ENCODE peak calls at places on chromosomes 5 and 9, in five cellular contexts. Y, M, E, R and H are unnamed samples.

GRCh38 chr5:153629027-153629426 is 138.6 kb downstream of the GRIA1 start:
- DNase-seq in Y (peak), R (no peak), E (peak), M (no peak), H (no peak)

GRCh38 chr5:1336749-1337489 is 8.0 kb downstream of the CLPTM1L start:
- DNase-seq in Y (no peak), R (no peak), M (no peak), E (no peak), H (no peak)

GRCh38 chr9:81626511-81626910 is 62.8 kb downstream of the TLE1 start:
- DNase-seq in M (no peak), E (no peak), Y (no peak), R (no peak), H (no peak)

GRCh38 chr9:129383005-129383414 is 204.9 kb upstream of the IER5L start:
- DNase-seq in M (no peak), Y (no peak), R (peak), E (peak), H (peak)

GRCh38 chr5:145833616-145834200 is 1.4 kb downstream of the PRELID2 start:
- DNase-seq in E (peak), Y (no peak), R (no peak), M (no peak), H (no peak)

GRCh38 chr5:143679777-143680176 is 132.2 kb upstream of the HMHB1 start:
- DNase-seq in M (no peak), E (no peak), Y (peak), R (no peak), H (no peak)

GRCh38 chr5:144391044-144391443 is 220.4 kb downstream of the KCTD16 start:
- DNase-seq in E (no peak), Y (no peak), R (no peak), M (no peak), H (no peak)

GRCh38 chr9:135718616-135719015 is 16.6 kb downstream of the KCNT1 start:
- DNase-seq in M (no peak), R (no peak), Y (peak), E (no peak), H (no peak)

GRCh38 chr5:166618555-166618954 is 1672.9 kb upstream of the WWC1 start:
- DNase-seq in M (no peak), E (no peak), R (no peak), Y (no peak), H (peak)

GRCh38 chr9:99465231-99465891 is 243.3 kb downstream of the SEC61B start:
- DNase-seq in M (no peak), E (no peak), R (no peak), Y (peak), H (no peak)

GRCh38 chr5:172985596-172985995 is 2.0 kb downstream of the ATP6V0E1 start:
- DNase-seq in Y (no peak), E (no peak), M (no peak), R (no peak), H (no peak)

GRCh38 chr9:76873821-76874220 is 32.1 kb downstream of the PRUNE2 start:
- DNase-seq in M (no peak), E (no peak), Y (no peak), R (no peak), H (no peak)

GRCh38 chr9:105258225-105258737 is 13.8 kb downstream of the SLC44A1 start:
- DNase-seq in Y (no peak), R (no peak), M (no peak), E (peak), H (no peak)

GRCh38 chr5:176394881-176395675 is 6.5 kb downstream of the HIGD2A start:
- DNase-seq in R (no peak), M (no peak), Y (no peak), E (no peak), H (no peak)

GRCh38 chr9:133738039-133738805 is at the start of gene SARDH:
- DNase-seq in E (peak), M (no peak), R (no peak), Y (peak), H (peak)

GRCh38 chr9:14677396-14677795 is 15.8 kb downstream of the ZDHHC21 start:
- DNase-seq in M (no peak), R (no peak), E (no peak), Y (no peak), H (no peak)